ENCODE peak calls at places on chromosome 15, in four cellular contexts. V is cardiac muscle cell, T is IMR-90, F is dorsolateral prefrontal cortex. I is an unnamed sample.

GRCh38 chr15:68059630-68060029 is 5.5 kb downstream of the PIAS1 start:
- DNase-seq in F (no peak), T (no peak), V (no peak), I (no peak)

GRCh38 chr15:68471552-68471951 is 39.6 kb upstream of the ITGA11 start:
- DNase-seq in F (no peak), T (peak; percentile 12), V (no peak), I (no peak)

GRCh38 chr15:80031841-80032240 is 27.6 kb upstream of the ZFAND6 start:
- DNase-seq in T (no peak), F (no peak), V (no peak), I (no peak)

GRCh38 chr15:96075895-96076294 is 254.6 kb upstream of the NR2F2 start:
- DNase-seq in T (no peak), F (no peak), V (no peak), I (no peak)

GRCh38 chr15:60838206-60838605 is 359.3 kb upstream of the ICE2 start:
- DNase-seq in T (no peak), V (no peak), F (no peak), I (no peak)

GRCh38 chr15:84099181-84099580 is 136.4 kb upstream of the GOLGA6L4 start:
- DNase-seq in T (no peak), V (peak; percentile 72), F (no peak), I (peak; percentile 69)

GRCh38 chr15:85771781-85772445 is 22.8 kb downstream of the KLHL25 start:
- DNase-seq in V (no peak), F (no peak), T (peak; percentile 13), I (peak; percentile 90)

GRCh38 chr15:29053661-29054131 is 167.9 kb downstream of the APBA2 start:
- DNase-seq in V (no peak), T (no peak), F (no peak), I (no peak)

GRCh38 chr15:86915811-86916331 is 836.2 kb downstream of the AGBL1 start:
- DNase-seq in F (peak; percentile 48), V (peak; percentile 73), T (peak; percentile 13), I (no peak)

GRCh38 chr15:99076555-99077308 is 28.1 kb upstream of the SYNM start:
- DNase-seq in F (no peak), T (peak; percentile 86), V (peak; percentile 79), I (peak; percentile 66)

GRCh38 chr15:48671381-48672022 is 26.0 kb upstream of the FBN1 start:
- DNase-seq in T (peak; percentile 89), F (no peak), V (no peak), I (peak; percentile 77)

GRCh38 chr15:41806291-41807181 is 21.4 kb upstream of the JMJD7 start:
- DNase-seq in V (peak; percentile 78), F (no peak), T (no peak), I (no peak)

GRCh38 chr15:63492541-63493077 is 11.8 kb upstream of the USP3 start:
- DNase-seq in F (no peak), V (no peak), T (peak; percentile 87), I (no peak)

GRCh38 chr15:61527836-61528589 is 298.9 kb upstream of the RORA start:
- DNase-seq in V (no peak), T (no peak), F (no peak), I (no peak)

GRCh38 chr15:40358492-40359353 is 704 bp downstream of the DISP2 start:
- DNase-seq in F (no peak), V (peak; percentile 35), T (no peak), I (peak; percentile 75)

GRCh38 chr15:68183886-68184285 is 21.2 kb downstream of the CALML4 start:
- DNase-seq in V (no peak), F (no peak), T (peak; percentile 41), I (no peak)

GRCh38 chr15:70061696-70062270 is 35.9 kb downstream of the TLE3 start:
- DNase-seq in T (no peak), V (no peak), F (no peak), I (no peak)

GRCh38 chr15:63832620-63833245 is 1.0 kb downstream of the HERC1 start:
- DNase-seq in F (no peak), T (no peak), V (no peak), I (no peak)

GRCh38 chr15:36172970-36173369 is 406.5 kb upstream of the CDIN1 start:
- DNase-seq in F (no peak), T (no peak), V (no peak), I (no peak)

GRCh38 chr15:67085818-67086649 is 20.6 kb downstream of the SMAD3 start:
- DNase-seq in V (no peak), F (no peak), T (peak; percentile 88), I (no peak)

GRCh38 chr15:34804113-34804512 is 8.8 kb upstream of the ACTC1 start:
- DNase-seq in V (no peak), T (no peak), F (no peak), I (no peak)

GRCh38 chr15:74202461-74203401 is at the start of gene STRA6:
- DNase-seq in F (no peak), T (no peak), V (peak; percentile 80), I (no peak)
- H3K4me3 ChIP-seq in F (no peak within 1 kb of the TSS), T (no peak within 1 kb of the TSS), V (peak within 1 kb of the TSS; percentile 5), I (no peak within 1 kb of the TSS)

DNA sequence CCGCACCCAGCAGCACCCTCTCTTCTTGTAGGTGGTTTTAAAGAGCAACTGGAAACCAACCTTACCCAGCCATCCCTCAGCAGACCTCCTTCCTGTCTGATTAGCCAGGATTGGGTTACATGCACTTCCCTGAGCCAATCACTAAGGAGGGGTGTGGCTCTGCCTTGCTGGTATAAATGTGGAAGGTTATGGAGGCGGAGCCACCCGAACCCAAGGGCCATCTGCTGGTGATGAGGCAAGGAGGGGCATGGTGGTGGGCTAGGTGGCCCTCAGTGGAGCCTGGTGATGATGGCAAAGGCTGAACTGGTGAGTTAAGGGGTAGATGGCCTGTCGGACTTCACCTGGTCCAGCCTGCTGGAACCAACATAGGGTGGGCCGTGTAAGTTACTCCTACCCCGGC is 39.8 kb downstream of the CCDC33 start:
- DNase-seq in T (no peak), V (no peak), F (no peak), I (no peak)
- H3K27me3 ChIP-seq in T (peaks cover 56% of the 10 kb centered on the region), V (no peaks in the 10 kb centered on the region), F (no peaks in the 10 kb centered on the region), I (no peaks in the 10 kb centered on the region)

DNA sequence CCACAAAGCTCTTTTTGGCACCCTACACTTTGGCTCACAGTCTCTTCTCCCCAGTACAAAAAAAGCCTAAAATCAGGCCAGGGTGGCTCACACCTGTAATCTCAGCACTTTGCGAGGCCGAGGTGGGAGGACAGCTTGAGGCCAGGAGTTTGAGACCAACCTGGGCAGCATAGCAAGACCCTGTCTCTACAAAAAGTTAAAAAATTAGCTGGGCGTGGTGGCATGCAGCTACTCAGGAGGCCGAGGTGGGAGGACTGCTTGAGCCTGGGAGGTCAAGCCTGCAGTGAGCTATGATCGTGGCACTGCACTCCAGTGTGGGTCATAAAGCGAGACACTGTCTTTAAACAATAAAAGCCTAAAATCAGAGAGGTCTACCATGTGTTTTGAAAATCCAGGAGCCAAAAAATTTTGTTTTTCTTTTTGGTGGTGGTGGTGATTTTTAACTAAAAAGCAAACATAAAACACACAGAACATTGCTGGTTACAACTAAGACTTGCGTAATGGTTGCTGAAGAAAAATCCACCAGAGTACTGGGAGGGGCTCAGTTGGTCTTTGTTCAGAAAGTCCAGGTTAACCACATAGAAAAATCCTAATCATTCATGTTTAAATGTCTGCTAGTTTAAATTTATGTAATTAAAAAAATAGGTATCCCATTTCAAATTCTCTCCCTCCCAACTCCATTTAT is 1.6 kb upstream of the MAN2C1 start:
- DNase-seq in F (no peak), T (no peak), V (no peak), I (no peak)
- H3K27ac ChIP-seq in F (no peak overlapping the region), T (no peak overlapping the region), V (peak overlapping the region; percentile 94), I (no peak overlapping the region)

GRCh38 chr15:51738553-51738952 is 1.1 kb upstream of the LYSMD2 start:
- DNase-seq in T (no peak), V (peak; percentile 38), F (no peak), I (no peak)
- H3K4me3 ChIP-seq in T (no peak overlapping the region), V (no peak overlapping the region), F (peak overlapping the region; percentile 87), I (no peak overlapping the region)

GRCh38 chr15:43808435-43808950 is 8.1 kb downstream of the HYPK start:
- DNase-seq in F (no peak), V (no peak), T (no peak), I (no peak)

DNA sequence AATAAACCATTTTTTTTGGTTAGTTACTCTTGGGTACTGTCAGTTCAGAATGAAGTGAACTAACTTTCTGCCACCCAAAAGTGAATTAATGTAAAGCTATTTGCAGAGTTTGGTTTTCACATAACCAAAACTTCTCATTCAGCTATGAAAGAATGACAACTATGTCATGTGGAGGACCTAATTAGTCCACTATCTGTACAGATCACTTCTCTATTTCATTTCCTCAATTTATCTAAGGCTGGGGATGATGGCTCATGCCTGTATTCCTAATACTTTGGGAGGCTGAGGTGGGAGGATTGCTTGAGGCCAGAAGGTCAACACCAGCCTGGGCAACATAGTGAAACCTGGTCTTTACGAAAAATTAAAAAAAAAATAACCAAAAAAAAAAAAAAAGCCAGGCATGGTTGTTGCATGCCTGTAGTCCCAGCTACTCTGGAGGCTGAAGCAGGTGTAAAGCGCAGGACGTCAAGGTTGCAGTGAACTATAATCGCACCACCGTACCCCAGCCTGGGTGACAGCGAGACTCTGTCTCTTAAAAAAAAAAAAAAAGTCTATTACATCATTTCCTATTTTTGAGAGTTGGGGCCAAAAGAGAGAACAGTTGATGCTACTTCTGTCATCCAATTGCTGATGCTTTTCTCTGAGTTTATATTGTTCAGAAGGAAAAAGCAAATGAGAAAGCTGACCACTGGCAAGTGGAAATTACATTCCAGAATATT is 8.7 kb downstream of the HYPK start:
- DNase-seq in F (no peak), V (no peak), T (no peak), I (no peak)
- H3K27me3 ChIP-seq in F (no peaks in the 10 kb centered on the region), V (no peaks in the 10 kb centered on the region), T (no peaks in the 10 kb centered on the region), I (no peaks in the 10 kb centered on the region)

I was measured in right cardiac atrium.